ENCODE peak calls at places on chromosomes 13 and 19, in four cellular contexts. One of them, this sample, is unnamed.

GRCh38 chr19:29771708-29772415 is 39.9 kb upstream of the CCNE1 start:
- DNase-seq in K562: peak; percentile 78
- DNase-seq in sigmoid colon: no peak
- DNase-seq in CD14-positive monocyte: no peak
- DNase-seq in this sample: peak; percentile 12

GRCh38 chr13:81334481-81334880 is 993.6 kb upstream of the SPRY2 start:
- DNase-seq in K562: no peak
- DNase-seq in CD14-positive monocyte: no peak
- DNase-seq in sigmoid colon: no peak
- DNase-seq in this sample: no peak

GRCh38 chr13:113499936-113500335 is 9.4 kb upstream of the DCUN1D2 start:
- DNase-seq in CD14-positive monocyte: no peak
- DNase-seq in sigmoid colon: no peak
- DNase-seq in K562: no peak
- DNase-seq in this sample: no peak

GRCh38 chr19:17605117-17605516 is 49.7 kb downstream of the COLGALT1 start:
- DNase-seq in K562: no peak
- DNase-seq in CD14-positive monocyte: no peak
- DNase-seq in sigmoid colon: no peak
- DNase-seq in this sample: no peak

GRCh38 chr19:29831686-29832085 is 19.9 kb downstream of the CCNE1 start:
- DNase-seq in sigmoid colon: no peak
- DNase-seq in K562: no peak
- DNase-seq in CD14-positive monocyte: peak; percentile 2
- DNase-seq in this sample: no peak

GRCh38 chr13:106534844-106535551 is 464 bp downstream of the EFNB2 start:
- DNase-seq in sigmoid colon: peak; percentile 68
- DNase-seq in K562: peak; percentile 29
- DNase-seq in CD14-positive monocyte: no peak
- DNase-seq in this sample: no peak

GRCh38 chr19:6707011-6707657 is 13.3 kb downstream of the C3 start:
- DNase-seq in sigmoid colon: no peak
- DNase-seq in CD14-positive monocyte: peak; percentile 37
- DNase-seq in K562: no peak
- DNase-seq in this sample: no peak

GRCh38 chr13:51912091-51912490 is 50.3 kb downstream of the CCDC70 start:
- DNase-seq in sigmoid colon: no peak
- DNase-seq in K562: no peak
- DNase-seq in CD14-positive monocyte: no peak
- DNase-seq in this sample: no peak

GRCh38 chr13:72217142-72217541 is 350.1 kb upstream of the DACH1 start:
- DNase-seq in sigmoid colon: no peak
- DNase-seq in K562: no peak
- DNase-seq in CD14-positive monocyte: no peak
- DNase-seq in this sample: no peak

GRCh38 chr19:49817964-49818690 is at the start of gene MED25:
- DNase-seq in CD14-positive monocyte: peak; percentile 83
- DNase-seq in K562: peak; percentile 79
- DNase-seq in sigmoid colon: peak; percentile 91
- DNase-seq in this sample: peak; percentile 79

GRCh38 chr13:20714563-20715339 is 11.3 kb downstream of the IL17D start:
- DNase-seq in CD14-positive monocyte: no peak
- DNase-seq in sigmoid colon: peak; percentile 82
- DNase-seq in K562: no peak
- DNase-seq in this sample: no peak

GRCh38 chr13:101941095-101941777 is 460.6 kb downstream of the FGF14 start:
- DNase-seq in CD14-positive monocyte: no peak
- DNase-seq in K562: no peak
- DNase-seq in sigmoid colon: no peak
- DNase-seq in this sample: no peak

GRCh38 chr19:55036058-55036457 is 2.0 kb downstream of the GP6 start:
- DNase-seq in K562: no peak
- DNase-seq in sigmoid colon: no peak
- DNase-seq in CD14-positive monocyte: no peak
- DNase-seq in this sample: no peak

GRCh38 chr19:1131718-1132552 is 28.1 kb downstream of the GPX4 start:
- DNase-seq in CD14-positive monocyte: peak; percentile 95
- DNase-seq in K562: peak; percentile 53
- DNase-seq in sigmoid colon: peak; percentile 91
- DNase-seq in this sample: peak; percentile 86

GRCh38 chr13:21619633-21620220 is 15.8 kb upstream of the MICU2 start:
- DNase-seq in CD14-positive monocyte: no peak
- DNase-seq in K562: no peak
- DNase-seq in sigmoid colon: no peak
- DNase-seq in this sample: no peak

GRCh38 chr13:110716235-110716505 is 2.7 kb downstream of the ING1 start:
- DNase-seq in K562: no peak
- DNase-seq in sigmoid colon: peak; percentile 85
- DNase-seq in CD14-positive monocyte: no peak
- DNase-seq in this sample: no peak

GRCh38 chr19:40365613-40366401 is 17.3 kb downstream of the PLD3 start:
- DNase-seq in sigmoid colon: peak; percentile 84
- DNase-seq in K562: peak; percentile 98
- DNase-seq in CD14-positive monocyte: peak; percentile 85
- DNase-seq in this sample: no peak

GRCh38 chr19:53903055-53903680 is 5.9 kb upstream of the CACNG7 start:
- DNase-seq in CD14-positive monocyte: no peak
- DNase-seq in sigmoid colon: no peak
- DNase-seq in K562: peak; percentile 46
- DNase-seq in this sample: peak; percentile 17

GRCh38 chr19:8395621-8396082 is 5.5 kb downstream of the RAB11B start:
- DNase-seq in K562: no peak
- DNase-seq in CD14-positive monocyte: no peak
- DNase-seq in sigmoid colon: no peak
- DNase-seq in this sample: no peak

GRCh38 chr19:1950640-1951039 is 9.7 kb downstream of the CSNK1G2 start:
- DNase-seq in sigmoid colon: no peak
- DNase-seq in CD14-positive monocyte: no peak
- DNase-seq in K562: no peak
- DNase-seq in this sample: no peak

GRCh38 chr13:46170687-46171086 is 11.3 kb downstream of the LCP1 start:
- DNase-seq in CD14-positive monocyte: no peak
- DNase-seq in K562: no peak
- DNase-seq in sigmoid colon: no peak
- DNase-seq in this sample: no peak

GRCh38 chr19:12365094-12365371 is 450 bp downstream of the ZNF442 start:
- DNase-seq in K562: no peak
- DNase-seq in CD14-positive monocyte: no peak
- DNase-seq in sigmoid colon: peak; percentile 67
- DNase-seq in this sample: no peak

GRCh38 chr19:7196721-7197168 is 97.5 kb downstream of the INSR start:
- DNase-seq in sigmoid colon: peak; percentile 90
- DNase-seq in K562: no peak
- DNase-seq in CD14-positive monocyte: no peak
- DNase-seq in this sample: no peak

GRCh38 chr13:19781526-19781925 is 1.2 kb downstream of the PSPC1 start:
- DNase-seq in K562: no peak
- DNase-seq in CD14-positive monocyte: no peak
- DNase-seq in sigmoid colon: peak; percentile 14
- DNase-seq in this sample: no peak

GRCh38 chr13:39451860-39452301 is 151.1 kb downstream of the LHFPL6 start:
- DNase-seq in sigmoid colon: peak; percentile 77
- DNase-seq in CD14-positive monocyte: peak; percentile 69
- DNase-seq in K562: no peak
- DNase-seq in this sample: no peak

GRCh38 chr13:97321616-97322321 is 99.6 kb downstream of the MBNL2 start:
- DNase-seq in CD14-positive monocyte: no peak
- DNase-seq in K562: no peak
- DNase-seq in sigmoid colon: no peak
- DNase-seq in this sample: no peak

GRCh38 chr13:71603255-71603654 is 263.7 kb downstream of the DACH1 start:
- DNase-seq in K562: no peak
- DNase-seq in sigmoid colon: no peak
- DNase-seq in CD14-positive monocyte: no peak
- DNase-seq in this sample: no peak

DNA sequence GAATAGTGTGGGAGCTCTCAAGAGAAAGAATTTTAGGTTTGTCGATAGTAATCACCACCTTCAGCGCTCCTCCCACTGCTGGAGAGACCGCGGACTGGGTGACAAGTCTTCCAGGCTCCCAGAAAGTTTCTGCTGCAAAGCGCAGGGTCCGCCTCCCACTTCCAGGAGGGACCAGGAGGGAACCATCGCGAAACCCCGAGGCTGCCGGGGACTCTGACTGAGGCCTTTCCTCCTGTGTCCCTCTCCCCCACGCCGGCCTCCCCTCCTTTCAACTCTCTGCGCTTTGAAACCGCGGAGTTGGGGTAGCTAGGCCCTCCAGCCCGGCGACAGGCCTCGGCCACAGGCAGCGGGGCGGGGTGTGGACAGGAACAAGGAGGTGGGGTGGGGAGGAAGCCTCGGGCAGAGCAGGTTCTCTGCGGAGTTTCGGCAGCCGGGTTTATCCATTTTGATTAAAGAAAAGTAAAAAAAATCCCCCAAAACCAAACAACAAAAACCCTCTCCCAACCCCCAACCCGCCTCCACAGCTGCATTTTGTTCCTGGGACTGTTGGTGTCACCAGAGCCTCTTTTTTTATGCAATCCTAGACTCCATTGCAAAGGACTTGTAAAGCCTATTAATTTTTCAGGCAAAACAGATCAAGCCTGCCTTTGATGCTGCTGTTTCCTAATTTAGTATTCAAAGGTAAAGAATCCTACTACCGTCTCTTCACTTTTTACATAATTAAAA is 157.2 kb downstream of the TM9SF2 start:
- DNase-seq in sigmoid colon: peak; percentile 72
- DNase-seq in CD14-positive monocyte: no peak
- DNase-seq in K562: no peak
- DNase-seq in this sample: peak; percentile 51
- TF ChIP-seq CTCF in sigmoid colon: no peak
- TF ChIP-seq CTCF in CD14-positive monocyte: no peak
- TF ChIP-seq CTCF in K562: peak; percentile 21
- TF ChIP-seq CTCF in this sample: peak; percentile 50

DNA sequence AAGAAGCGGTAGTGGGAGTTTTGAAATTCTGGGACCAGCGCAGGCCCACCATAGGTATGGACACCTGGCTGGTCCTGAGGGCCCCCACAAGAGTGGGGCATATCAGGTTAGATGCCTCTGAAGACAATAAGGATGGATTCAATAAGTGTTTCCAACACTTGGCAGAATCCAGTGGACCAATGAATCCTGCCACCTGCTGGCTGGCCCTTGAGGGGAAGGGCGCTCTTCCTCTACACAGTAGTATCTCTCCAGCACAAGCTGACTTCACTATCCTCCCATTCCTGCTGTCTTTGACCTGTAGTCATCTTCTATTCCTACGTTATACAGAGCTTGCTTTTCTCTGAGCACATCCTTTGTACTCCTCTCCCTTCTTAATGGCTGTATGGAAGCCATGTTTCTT is 199.7 kb upstream of the TSHZ3 start:
- DNase-seq in CD14-positive monocyte: no peak
- DNase-seq in sigmoid colon: peak; percentile 27
- DNase-seq in K562: peak; percentile 14
- DNase-seq in this sample: no peak
- TF ChIP-seq CTCF in CD14-positive monocyte: no peak
- TF ChIP-seq CTCF in sigmoid colon: no peak
- TF ChIP-seq CTCF in K562: peak; percentile 46
- TF ChIP-seq CTCF in this sample: no peak

GRCh38 chr13:25046274-25046984 is 49.5 kb upstream of the PABPC3 start:
- DNase-seq in CD14-positive monocyte: no peak
- DNase-seq in K562: no peak
- DNase-seq in sigmoid colon: no peak
- DNase-seq in this sample: no peak
- TF ChIP-seq CTCF in CD14-positive monocyte: no peak
- TF ChIP-seq CTCF in K562: no peak
- TF ChIP-seq CTCF in sigmoid colon: no peak
- TF ChIP-seq CTCF in this sample: no peak

GRCh38 chr13:99056381-99057014 is 78.6 kb upstream of the DOCK9 start:
- DNase-seq in K562: no peak
- DNase-seq in CD14-positive monocyte: no peak
- DNase-seq in sigmoid colon: peak; percentile 67
- DNase-seq in this sample: no peak

GRCh38 chr13:99058527-99059495 is 80.9 kb upstream of the DOCK9 start:
- DNase-seq in sigmoid colon: no peak
- DNase-seq in CD14-positive monocyte: no peak
- DNase-seq in K562: no peak
- DNase-seq in this sample: no peak

GRCh38 chr13:99059498-99060070 is 81.7 kb upstream of the DOCK9 start:
- DNase-seq in K562: no peak
- DNase-seq in CD14-positive monocyte: no peak
- DNase-seq in sigmoid colon: no peak
- DNase-seq in this sample: no peak

GRCh38 chr13:99055286-99056073 is 77.6 kb upstream of the DOCK9 start:
- DNase-seq in sigmoid colon: no peak
- DNase-seq in CD14-positive monocyte: no peak
- DNase-seq in K562: no peak
- DNase-seq in this sample: no peak

GRCh38 chr13:99057310-99057975 is 79.6 kb upstream of the DOCK9 start:
- DNase-seq in CD14-positive monocyte: no peak
- DNase-seq in sigmoid colon: no peak
- DNase-seq in K562: no peak
- DNase-seq in this sample: no peak
- TF ChIP-seq CTCF in CD14-positive monocyte: no peak
- TF ChIP-seq CTCF in sigmoid colon: no peak
- TF ChIP-seq CTCF in K562: no peak
- TF ChIP-seq CTCF in this sample: no peak

GRCh38 chr13:104534847-104535246 is 1468.6 kb upstream of the SLC10A2 start:
- DNase-seq in sigmoid colon: no peak
- DNase-seq in K562: no peak
- DNase-seq in CD14-positive monocyte: no peak
- DNase-seq in this sample: no peak
- TF ChIP-seq CTCF in sigmoid colon: no peak
- TF ChIP-seq CTCF in K562: no peak
- TF ChIP-seq CTCF in CD14-positive monocyte: no peak
- TF ChIP-seq CTCF in this sample: no peak

DNA sequence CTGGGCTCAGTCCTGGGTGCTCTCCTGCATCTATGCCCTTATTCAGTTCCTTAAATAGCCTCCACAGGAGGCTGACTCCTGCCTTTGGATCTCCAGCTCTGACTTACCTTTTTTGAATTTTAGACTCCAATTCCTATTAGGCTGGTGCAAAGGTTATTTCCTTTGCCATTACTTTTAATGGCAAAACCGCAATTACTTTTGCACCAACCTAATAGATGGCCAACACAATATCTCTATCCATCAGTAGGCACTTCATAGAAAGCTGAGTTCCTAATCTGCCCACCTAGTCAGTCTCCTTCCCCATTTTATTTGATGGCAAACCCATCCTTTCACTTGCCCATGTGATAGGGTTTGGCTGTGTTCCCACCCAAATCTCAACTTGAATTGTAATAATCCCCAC is 95.3 kb downstream of the CACNA1A start:
- DNase-seq in K562: no peak
- DNase-seq in sigmoid colon: no peak
- DNase-seq in CD14-positive monocyte: no peak
- DNase-seq in this sample: no peak
- TF ChIP-seq CTCF in K562: no peak
- TF ChIP-seq CTCF in sigmoid colon: no peak
- TF ChIP-seq CTCF in CD14-positive monocyte: no peak
- TF ChIP-seq CTCF in this sample: no peak